ENCODE peak calls at places on chromosomes 3 and 15, in seven cellular contexts. O, Y, Z, J, D, H and Q are unnamed samples. For H3K27me3, the result is how much of the 10 kb centered on the place peaks cover.

GRCh38 chr3:142963266-142964149 is at the start of gene PAQR9:
- DNase-seq in O (no peak), Y (no peak), Z (no peak), J (no peak), D (no peak), H (peak), Q (no peak)

GRCh38 chr3:134279466-134279865 is 28.8 kb upstream of the RYK start:
- DNase-seq in O (no peak), Y (no peak), Z (no peak), J (no peak), D (no peak), H (no peak), Q (no peak)

GRCh38 chr3:53252105-53252946 is 3.5 kb downstream of the TKT start:
- DNase-seq in O (peak), Y (no peak), Z (no peak), J (peak), D (no peak), H (no peak), Q (no peak)

GRCh38 chr15:37038716-37039106 is 61.6 kb downstream of the MEIS2 start:
- DNase-seq in O (no peak), Y (no peak), Z (no peak), J (no peak), D (no peak), H (no peak), Q (no peak)

GRCh38 chr15:51087513-51087912 is 7.2 kb downstream of the TNFAIP8L3 start:
- DNase-seq in O (no peak), Y (no peak), Z (no peak), J (peak), D (no peak), H (no peak), Q (no peak)

GRCh38 chr3:10023587-10024310 is 2.5 kb upstream of the FANCD2 start:
- DNase-seq in O (no peak), Y (no peak), Z (peak), J (peak), D (peak), H (no peak), Q (no peak)

GRCh38 chr3:72278349-72279067 is 493.6 kb upstream of the PROK2 start:
- DNase-seq in O (no peak), Y (no peak), Z (no peak), J (no peak), D (no peak), H (no peak), Q (no peak)

GRCh38 chr3:136675150-136675858 is 76.9 kb downstream of the STAG1 start:
- DNase-seq in O (no peak), Y (no peak), Z (no peak), J (no peak), D (no peak), H (no peak), Q (no peak)

GRCh38 chr3:183527421-183527979 is 28.0 kb downstream of the KLHL6 start:
- DNase-seq in O (no peak), Y (no peak), Z (no peak), J (no peak), D (no peak), H (no peak), Q (no peak)

GRCh38 chr3:43872901-43873300 is 182.2 kb downstream of the ABHD5 start:
- DNase-seq in O (no peak), Y (no peak), Z (peak), J (peak), D (no peak), H (peak), Q (no peak)

GRCh38 chr3:52041118-52041847 is 15.1 kb downstream of the DUSP7 start:
- DNase-seq in O (no peak), Y (no peak), Z (peak), J (no peak), D (no peak), H (peak), Q (no peak)

GRCh38 chr3:53238881-53239280 is 16.9 kb downstream of the TKT start:
- DNase-seq in O (no peak), Y (no peak), Z (no peak), J (no peak), D (no peak), H (no peak), Q (no peak)

GRCh38 chr3:129121016-129121791 is 400 bp downstream of the RAB43 start:
- DNase-seq in O (no peak), Y (no peak), Z (no peak), J (peak), D (peak), H (peak), Q (peak)

GRCh38 chr3:184336484-184337230 is 743 bp upstream of the FAM131A start:
- DNase-seq in O (no peak), Y (peak), Z (peak), J (peak), D (peak), H (peak), Q (peak)

GRCh38 chr15:53251998-53252397 is 461.9 kb upstream of the ONECUT1 start:
- DNase-seq in O (no peak), Y (no peak), Z (no peak), J (no peak), D (no peak), H (no peak), Q (no peak)

GRCh38 chr3:186461141-186461540 is 83.0 kb downstream of the CRYGS start:
- DNase-seq in O (no peak), Y (no peak), Z (peak), J (peak), D (peak), H (no peak), Q (no peak)

GRCh38 chr3:45962033-45962432 is 18.8 kb downstream of the CXCR6 start:
- DNase-seq in O (no peak), Y (no peak), Z (no peak), J (no peak), D (no peak), H (no peak), Q (no peak)

GRCh38 chr15:31296304-31297220 is 30.1 kb upstream of the KLF13 start:
- DNase-seq in O (peak), Y (peak), Z (peak), J (no peak), D (no peak), H (peak), Q (no peak)

GRCh38 chr3:30847589-30847988 is 46.9 kb downstream of the GADL1 start:
- DNase-seq in O (no peak), Y (no peak), Z (no peak), J (peak), D (no peak), H (no peak), Q (no peak)

GRCh38 chr3:183815951-183816475 is 9.4 kb downstream of the MAP6D1 start:
- DNase-seq in O (no peak), Y (no peak), Z (no peak), J (no peak), D (no peak), H (no peak), Q (no peak)

GRCh38 chr3:113829576-113830354 is 8.8 kb upstream of the GRAMD1C start:
- DNase-seq in O (no peak), Y (no peak), Z (peak), J (peak), D (no peak), H (no peak), Q (no peak)

GRCh38 chr3:9770276-9770812 is 597 bp upstream of the CAMK1 start:
- DNase-seq in O (peak), Y (peak), Z (no peak), J (peak), D (no peak), H (no peak), Q (no peak)

GRCh38 chr3:173403376-173403775 is 5.8 kb downstream of the NLGN1 start:
- DNase-seq in O (no peak), Y (no peak), Z (no peak), J (peak), D (no peak), H (no peak), Q (no peak)

GRCh38 chr3:188349276-188349962 is 195.5 kb downstream of the LPP start:
- DNase-seq in O (no peak), Y (peak), Z (peak), J (peak), D (peak), H (peak), Q (no peak)

GRCh38 chr3:110881069-110881468 is 190.5 kb upstream of the NECTIN3 start:
- DNase-seq in O (no peak), Y (peak), Z (peak), J (peak), D (peak), H (peak), Q (no peak)

GRCh38 chr3:141386611-141387110 is 18.4 kb downstream of the ZBTB38 start:
- DNase-seq in O (no peak), Y (no peak), Z (no peak), J (peak), D (no peak), H (no peak), Q (no peak)

GRCh38 chr15:71747128-71748083 is 62.9 kb upstream of the NR2E3 start:
- DNase-seq in O (no peak), Y (no peak), Z (peak), J (peak), D (peak), H (no peak), Q (no peak)

GRCh38 chr3:19543212-19543841 is 390.7 kb downstream of the EFHB start:
- DNase-seq in O (no peak), Y (no peak), Z (peak), J (no peak), D (no peak), H (peak), Q (no peak)

GRCh38 chr3:102163039-102163817 is 271.6 kb upstream of the ZPLD1 start:
- DNase-seq in O (no peak), Y (peak), Z (peak), J (peak), D (peak), H (no peak), Q (no peak)

GRCh38 chr15:77094397-77095030 is 23.6 kb upstream of the TSPAN3 start:
- DNase-seq in O (no peak), Y (no peak), Z (no peak), J (no peak), D (no peak), H (peak), Q (no peak)

GRCh38 chr15:96344706-96345559 is 14.4 kb downstream of the NR2F2 start:
- DNase-seq in O (no peak), Y (no peak), Z (no peak), J (no peak), D (no peak), H (peak), Q (no peak)

GRCh38 chr3:36210840-36211655 is 169.3 kb upstream of the STAC start:
- DNase-seq in O (no peak), Y (no peak), Z (no peak), J (no peak), D (no peak), H (no peak), Q (no peak)

GRCh38 chr3:151216641-151217040 is 13.6 kb upstream of the GPR171 start:
- DNase-seq in O (no peak), Y (no peak), Z (no peak), J (no peak), D (no peak), H (no peak), Q (no peak)

GRCh38 chr3:189787622-189788021 is 156.4 kb downstream of the TP63 start:
- DNase-seq in O (no peak), Y (no peak), Z (peak), J (no peak), D (no peak), H (no peak), Q (no peak)

GRCh38 chr3:153443961-153444360 is 281.9 kb downstream of the RAP2B start:
- DNase-seq in O (no peak), Y (no peak), Z (peak), J (peak), D (no peak), H (no peak), Q (no peak)

GRCh38 chr15:39908186-39908585 is 11.9 kb downstream of the GPR176 start:
- DNase-seq in O (no peak), Y (no peak), Z (peak), J (peak), D (peak), H (no peak), Q (no peak)

GRCh38 chr3:187811580-187812250 is 66.4 kb upstream of the BCL6 start:
- DNase-seq in O (no peak), Y (no peak), Z (peak), J (peak), D (peak), H (peak), Q (no peak)

GRCh38 chr3:64460877-64461276 is 226.9 kb downstream of the ADAMTS9 start:
- DNase-seq in O (no peak), Y (no peak), Z (no peak), J (peak), D (no peak), H (peak), Q (no peak)

DNA sequence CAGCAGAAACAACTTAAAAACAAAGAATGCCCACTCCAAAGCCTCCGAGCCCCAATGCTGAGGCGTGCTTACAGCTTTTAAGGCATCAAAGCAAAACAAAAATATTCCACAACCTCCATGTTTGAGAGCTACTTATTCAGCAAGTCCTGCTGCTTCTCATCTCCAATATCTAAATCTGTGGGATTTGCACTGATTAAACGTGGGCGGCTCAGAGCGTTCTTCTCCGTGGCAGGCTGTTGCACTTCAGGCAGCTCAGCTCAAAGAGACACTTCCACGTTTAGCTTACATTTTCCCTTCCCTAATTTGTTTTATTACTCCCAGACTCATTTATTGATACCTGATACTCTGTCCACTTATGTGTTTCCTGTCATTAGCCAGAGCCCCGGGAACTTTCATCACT is 282.6 kb upstream of the MCTP2 start:
- DNase-seq in O (no peak), Y (no peak), Z (no peak), J (no peak), D (no peak), H (no peak), Q (no peak)
- H3K27me3 ChIP-seq in O (under half), Y (under half), Z (under half), J (under half), D (under half), H (under half), Q (under half)

GRCh38 chr3:160828880-160829279 is 72.8 kb downstream of the PPM1L start:
- DNase-seq in O (no peak), Y (no peak), Z (no peak), J (no peak), D (no peak), H (no peak), Q (no peak)
- H3K27ac ChIP-seq in O (no peak), Y (no peak), Z (no peak), J (no peak), D (no peak), H (no peak), Q (no peak)

GRCh38 chr3:14819671-14820070 is 909 bp downstream of the FGD5 start:
- DNase-seq in O (no peak), Y (no peak), Z (no peak), J (no peak), D (no peak), H (no peak), Q (no peak)

GRCh38 chr3:14818804-14819500 is at the start of gene FGD5:
- DNase-seq in O (no peak), Y (no peak), Z (no peak), J (no peak), D (no peak), H (no peak), Q (no peak)

GRCh38 chr3:14822134-14822533 is 3.4 kb downstream of the FGD5 start:
- DNase-seq in O (no peak), Y (no peak), Z (no peak), J (no peak), D (no peak), H (no peak), Q (no peak)

GRCh38 chr3:14821151-14821550 is 2.4 kb downstream of the FGD5 start:
- DNase-seq in O (no peak), Y (no peak), Z (no peak), J (no peak), D (no peak), H (no peak), Q (no peak)

DNA sequence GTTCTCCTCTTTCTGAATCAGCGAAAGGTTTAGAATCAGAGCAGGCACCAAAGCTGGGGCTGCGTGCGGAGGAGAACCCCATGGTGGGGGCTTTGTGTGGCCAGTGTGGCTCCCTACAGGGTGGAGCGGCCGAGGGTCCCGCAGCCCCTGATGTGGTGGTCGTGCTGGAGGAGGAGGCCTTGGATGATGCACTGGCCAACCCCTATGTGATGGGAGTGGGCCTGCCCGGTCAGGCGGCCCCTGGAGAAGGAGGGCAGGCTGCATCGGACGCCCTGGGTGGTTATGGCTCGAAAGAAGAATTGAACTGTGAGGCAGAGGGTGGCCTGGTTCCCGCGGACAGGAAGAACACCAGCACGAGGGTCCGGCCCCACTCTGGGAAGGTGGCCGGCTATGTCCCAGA is 1.4 kb downstream of the FGD5 start:
- DNase-seq in O (no peak), Y (no peak), Z (no peak), J (no peak), D (no peak), H (no peak), Q (no peak)
- H3K27me3 ChIP-seq in O (under half), Y (under half), Z (half or more), J (under half), D (under half), H (under half), Q (under half)

DNA sequence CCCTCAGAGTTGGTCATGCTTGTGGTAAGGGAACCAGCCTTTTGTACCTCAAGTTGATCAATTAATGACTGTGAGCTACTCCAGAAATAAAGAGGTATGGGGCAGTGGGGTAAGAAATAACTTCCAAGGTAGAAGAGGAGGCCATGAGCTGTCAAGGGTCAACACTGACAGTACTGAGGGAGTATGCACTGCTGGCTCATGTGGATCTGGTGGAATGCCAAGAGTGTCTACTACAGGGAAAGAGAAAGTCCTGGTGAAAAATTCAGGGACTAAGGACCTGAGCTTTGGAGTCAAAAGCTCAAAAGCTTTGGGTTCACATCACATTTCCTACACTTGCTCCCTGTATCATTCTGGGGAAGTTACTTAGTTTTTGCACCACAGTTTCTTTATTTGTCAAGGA is 154.9 kb downstream of the SEMA6D start:
- DNase-seq in O (no peak), Y (no peak), Z (peak), J (no peak), D (no peak), H (no peak), Q (no peak)
- H3K27ac ChIP-seq in O (peak), Y (no peak), Z (no peak), J (no peak), D (no peak), H (no peak), Q (no peak)

GRCh38 chr3:40336101-40336500 is 26.6 kb downstream of the EIF1B start:
- DNase-seq in O (no peak), Y (no peak), Z (no peak), J (no peak), D (no peak), H (no peak), Q (no peak)

GRCh38 chr3:40337136-40338108 is 27.9 kb downstream of the EIF1B start:
- DNase-seq in O (no peak), Y (no peak), Z (no peak), J (no peak), D (peak), H (no peak), Q (no peak)

GRCh38 chr3:40333852-40334251 is 24.3 kb downstream of the EIF1B start:
- DNase-seq in O (no peak), Y (no peak), Z (no peak), J (no peak), D (no peak), H (no peak), Q (no peak)

GRCh38 chr3:40333416-40333815 is 23.9 kb downstream of the EIF1B start:
- DNase-seq in O (no peak), Y (peak), Z (no peak), J (no peak), D (no peak), H (no peak), Q (no peak)

GRCh38 chr3:40336511-40337135 is 27.1 kb downstream of the EIF1B start:
- DNase-seq in O (no peak), Y (no peak), Z (no peak), J (no peak), D (no peak), H (no peak), Q (no peak)
- H3K27me3 ChIP-seq in O (under half), Y (under half), Z (under half), J (under half), D (under half), H (under half), Q (under half)

GRCh38 chr15:69415381-69415780 is 1.2 kb downstream of the KIF23 start:
- DNase-seq in O (no peak), Y (no peak), Z (no peak), J (peak), D (no peak), H (no peak), Q (no peak)

GRCh38 chr15:69412274-69412673 is 1.9 kb upstream of the KIF23 start:
- DNase-seq in O (no peak), Y (no peak), Z (no peak), J (no peak), D (no peak), H (no peak), Q (no peak)

GRCh38 chr15:69414702-69415161 is 583 bp downstream of the KIF23 start:
- DNase-seq in O (peak), Y (no peak), Z (peak), J (peak), D (peak), H (peak), Q (no peak)

GRCh38 chr15:69412701-69413100 is 1.4 kb upstream of the KIF23 start:
- DNase-seq in O (no peak), Y (no peak), Z (no peak), J (no peak), D (no peak), H (no peak), Q (no peak)

DNA sequence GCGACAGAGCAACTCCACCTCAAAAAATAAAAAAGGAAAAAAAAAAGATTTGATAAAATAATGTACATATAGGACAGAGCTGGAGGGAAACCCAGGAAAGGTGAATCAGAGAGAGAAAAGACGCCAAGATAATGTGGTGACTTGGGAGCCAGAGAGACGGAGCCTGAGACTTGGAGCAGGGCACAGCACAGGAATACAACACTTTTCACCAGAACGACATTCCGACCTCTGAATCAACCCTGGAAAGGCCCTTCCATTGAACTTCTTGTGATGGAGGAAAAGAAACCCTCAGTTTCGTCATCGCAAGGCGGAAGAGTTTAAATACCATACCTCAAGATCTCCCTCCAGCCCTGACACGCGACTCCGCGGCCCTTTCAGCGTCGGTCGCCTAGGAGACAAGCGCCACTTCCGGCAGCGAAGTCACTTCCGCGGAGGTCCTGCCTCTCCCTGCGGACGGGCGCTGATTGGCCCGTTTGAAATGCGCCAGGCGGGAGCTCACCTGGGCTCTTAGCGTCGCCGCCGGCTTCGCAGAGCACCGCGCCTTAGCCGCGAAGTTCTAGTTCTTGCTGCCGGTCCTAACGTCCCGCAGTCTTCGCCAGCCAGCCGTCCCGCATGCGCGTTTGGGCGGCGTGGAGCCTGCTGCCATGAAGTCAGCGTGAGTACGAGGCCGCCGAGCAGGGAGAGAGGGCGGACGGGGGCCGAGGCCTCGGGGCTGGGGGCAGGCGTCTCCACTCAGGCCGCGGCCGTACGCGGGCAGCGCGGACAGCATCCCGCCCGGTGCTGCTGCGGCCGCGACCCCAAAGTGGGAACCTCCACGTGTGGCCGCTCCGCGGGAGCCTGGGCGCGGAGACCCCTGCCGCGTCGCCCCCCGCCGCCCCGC is at the start of gene KIF23:
- DNase-seq in O (peak), Y (peak), Z (peak), J (peak), D (peak), H (peak), Q (peak)
- H3K27ac ChIP-seq in O (peak), Y (peak), Z (peak), J (peak), D (peak), H (peak), Q (peak)